ENCODE peak calls at places on chromosome 11, in six cellular contexts. C, D, M, B, L and R are unnamed samples. For H3K4me1 and H3K27me3, the result is how much of the 10 kb centered on the place peaks cover.

GRCh38 chr11:128714881-128715280 is 21.0 kb downstream of the FLI1 start:
- DNase-seq in C (peak), D (no peak), M (no peak), B (no peak), L (no peak), R (no peak)

GRCh38 chr11:8328848-8329330 is 65.2 kb upstream of the LMO1 start:
- DNase-seq in C (peak), D (peak), M (peak), B (peak), L (peak), R (peak)

GRCh38 chr11:130859896-130860295 is 56.4 kb downstream of the SNX19 start:
- DNase-seq in C (no peak), D (no peak), M (no peak), B (no peak), L (no peak), R (no peak)

GRCh38 chr11:73129198-73129597 is 12.9 kb downstream of the FCHSD2 start:
- DNase-seq in C (no peak), D (no peak), M (no peak), B (no peak), L (no peak), R (no peak)

GRCh38 chr11:14972581-14973490 is 685 bp upstream of the CALCA start:
- DNase-seq in C (no peak), D (no peak), M (peak), B (no peak), L (no peak), R (no peak)

GRCh38 chr11:86553322-86553721 is 119.1 kb downstream of the ME3 start:
- DNase-seq in C (no peak), D (no peak), M (no peak), B (no peak), L (no peak), R (no peak)

GRCh38 chr11:108221401-108221800 is 1.0 kb downstream of the NPAT start:
- DNase-seq in C (no peak), D (no peak), M (peak), B (no peak), L (no peak), R (no peak)

GRCh38 chr11:106152013-106152412 is 74.6 kb downstream of the AASDHPPT start:
- DNase-seq in C (no peak), D (no peak), M (peak), B (no peak), L (peak), R (no peak)

GRCh38 chr11:94017446-94017845 is 3.7 kb upstream of the HEPHL1 start:
- DNase-seq in C (no peak), D (no peak), M (no peak), B (no peak), L (no peak), R (no peak)

GRCh38 chr11:16184588-16184987 is 171.8 kb downstream of the SOX6 start:
- DNase-seq in C (peak), D (no peak), M (no peak), B (no peak), L (no peak), R (no peak)

GRCh38 chr11:115391598-115391997 is 112.6 kb downstream of the CADM1 start:
- DNase-seq in C (no peak), D (no peak), M (peak), B (no peak), L (no peak), R (no peak)

GRCh38 chr11:95592455-95592854 is 197.1 kb downstream of the FAM76B start:
- DNase-seq in C (no peak), D (peak), M (peak), B (no peak), L (no peak), R (no peak)

GRCh38 chr11:10628506-10629236 is 60.2 kb upstream of the LYVE1 start:
- DNase-seq in C (no peak), D (no peak), M (no peak), B (no peak), L (no peak), R (peak)

GRCh38 chr11:47912843-47913437 is 64.8 kb upstream of the NUP160 start:
- DNase-seq in C (no peak), D (no peak), M (no peak), B (no peak), L (no peak), R (no peak)

GRCh38 chr11:102396708-102397563 is 49.9 kb downstream of the BIRC2 start:
- DNase-seq in C (no peak), D (no peak), M (no peak), B (no peak), L (no peak), R (no peak)

GRCh38 chr11:29914203-29914930 is 102.5 kb downstream of the KCNA4 start:
- DNase-seq in C (no peak), D (no peak), M (no peak), B (no peak), L (no peak), R (no peak)

GRCh38 chr11:2898366-2899079 is 12.9 kb upstream of the CDKN1C start:
- DNase-seq in C (no peak), D (peak), M (no peak), B (no peak), L (no peak), R (peak)

GRCh38 chr11:15707971-15708370 is 593.2 kb downstream of the INSC start:
- DNase-seq in C (peak), D (peak), M (peak), B (no peak), L (peak), R (no peak)

GRCh38 chr11:1153951-1154487 is 3.7 kb upstream of the MUC5AC start:
- DNase-seq in C (peak), D (no peak), M (no peak), B (no peak), L (no peak), R (peak)

GRCh38 chr11:3043315-3043871 is 13.8 kb downstream of the CARS1 start:
- DNase-seq in C (peak), D (peak), M (no peak), B (no peak), L (no peak), R (no peak)

GRCh38 chr11:125378596-125378995 is 117.5 kb downstream of the FEZ1 start:
- DNase-seq in C (no peak), D (no peak), M (no peak), B (no peak), L (no peak), R (no peak)

GRCh38 chr11:107563702-107564101 is 1.8 kb downstream of the ALKBH8 start:
- DNase-seq in C (no peak), D (no peak), M (peak), B (no peak), L (no peak), R (no peak)

GRCh38 chr11:85318573-85318972 is 308.6 kb downstream of the DLG2 start:
- DNase-seq in C (no peak), D (no peak), M (no peak), B (no peak), L (no peak), R (no peak)

GRCh38 chr11:35151241-35151640 is 12.3 kb downstream of the CD44 start:
- DNase-seq in C (no peak), D (no peak), M (no peak), B (no peak), L (no peak), R (no peak)

GRCh38 chr11:36381005-36381350 is 84.9 kb downstream of the PRR5L start:
- DNase-seq in C (no peak), D (no peak), M (no peak), B (no peak), L (no peak), R (no peak)

GRCh38 chr11:33311680-33312079 is 54.5 kb downstream of the HIPK3 start:
- DNase-seq in C (no peak), D (no peak), M (no peak), B (no peak), L (no peak), R (no peak)

GRCh38 chr11:63670738-63671321 is 346 bp downstream of the ATL3 start:
- DNase-seq in C (peak), D (peak), M (peak), B (no peak), L (peak), R (peak)

GRCh38 chr11:69918938-69919650 is 99.9 kb upstream of the FGF3 start:
- DNase-seq in C (peak), D (peak), M (peak), B (peak), L (peak), R (peak)

GRCh38 chr11:26753738-26754504 is 32.1 kb upstream of the SLC5A12 start:
- DNase-seq in C (peak), D (no peak), M (peak), B (no peak), L (peak), R (no peak)

GRCh38 chr11:94139421-94139820 is 10.8 kb downstream of the PANX1 start:
- DNase-seq in C (no peak), D (no peak), M (peak), B (no peak), L (no peak), R (no peak)

GRCh38 chr11:61280883-61281580 is 14.1 kb downstream of the VWCE start:
- DNase-seq in C (no peak), D (no peak), M (no peak), B (no peak), L (no peak), R (no peak)

GRCh38 chr11:81030186-81030585 is 1589.4 kb upstream of the TENM4 start:
- DNase-seq in C (no peak), D (no peak), M (no peak), B (no peak), L (no peak), R (no peak)

GRCh38 chr11:130121430-130121978 is 38.1 kb upstream of the ST14 start:
- DNase-seq in C (no peak), D (no peak), M (no peak), B (no peak), L (no peak), R (no peak)

GRCh38 chr11:126884192-126884973 is 116.2 kb downstream of the KIRREL3 start:
- DNase-seq in C (no peak), D (no peak), M (no peak), B (no peak), L (no peak), R (no peak)

GRCh38 chr11:67195971-67196418 is 70.3 kb upstream of the GRK2 start:
- DNase-seq in C (no peak), D (no peak), M (peak), B (no peak), L (no peak), R (no peak)

GRCh38 chr11:15577519-15577918 is 462.8 kb downstream of the INSC start:
- DNase-seq in C (no peak), D (no peak), M (no peak), B (no peak), L (no peak), R (no peak)

GRCh38 chr11:8373519-8374432 is 110.1 kb upstream of the LMO1 start:
- DNase-seq in C (peak), D (no peak), M (no peak), B (no peak), L (no peak), R (peak)

GRCh38 chr11:34068098-34068497 is 16.6 kb downstream of the CAPRIN1 start:
- DNase-seq in C (no peak), D (no peak), M (no peak), B (no peak), L (no peak), R (no peak)

GRCh38 chr11:18768472-18768901 is 23.1 kb downstream of the PTPN5 start:
- DNase-seq in C (no peak), D (no peak), M (no peak), B (no peak), L (no peak), R (no peak)

GRCh38 chr11:112439614-112440013 is 179.0 kb upstream of the PLET1 start:
- DNase-seq in C (no peak), D (no peak), M (no peak), B (no peak), L (no peak), R (no peak)

GRCh38 chr11:112437096-112437495 is 176.4 kb upstream of the PLET1 start:
- DNase-seq in C (no peak), D (no peak), M (peak), B (no peak), L (no peak), R (no peak)

DNA sequence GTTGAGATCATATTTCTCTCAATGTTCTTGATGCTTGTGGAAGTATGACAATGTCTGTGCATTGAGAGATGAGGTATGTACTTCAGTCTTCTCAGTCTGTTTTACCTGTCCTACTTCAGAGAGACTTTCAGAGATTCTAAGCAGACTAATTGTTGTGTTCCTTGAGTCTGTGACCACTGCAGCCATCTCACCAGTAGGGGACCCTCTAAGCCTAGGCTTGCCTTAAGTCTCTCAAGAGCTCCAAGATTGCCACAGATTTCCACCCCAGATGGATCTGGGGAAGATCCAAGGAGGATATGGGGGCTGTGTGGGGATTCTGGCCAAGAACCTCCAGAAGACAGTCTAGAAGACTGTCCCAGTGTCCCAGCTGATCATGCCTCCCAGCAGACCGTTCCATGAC is 179.9 kb upstream of the PLET1 start:
- DNase-seq in C (no peak), D (no peak), M (peak), B (peak), L (no peak), R (no peak)
- TF ChIP-seq CTCF in C (no peak), D (no peak), M (peak), B (peak), L (no peak), R (no peak)

GRCh38 chr11:74695705-74696280 is 35.4 kb downstream of the CHRDL2 start:
- DNase-seq in C (no peak), D (no peak), M (peak), B (no peak), L (no peak), R (no peak)

GRCh38 chr11:74696932-74697687 is 34.1 kb downstream of the CHRDL2 start:
- DNase-seq in C (peak), D (peak), M (peak), B (no peak), L (peak), R (peak)

GRCh38 chr11:74694536-74694935 is 36.7 kb downstream of the CHRDL2 start:
- DNase-seq in C (no peak), D (no peak), M (no peak), B (no peak), L (no peak), R (no peak)

GRCh38 chr11:74697722-74698121 is 33.5 kb downstream of the CHRDL2 start:
- DNase-seq in C (no peak), D (no peak), M (no peak), B (no peak), L (no peak), R (no peak)

GRCh38 chr11:74696488-74696887 is 34.7 kb downstream of the CHRDL2 start:
- DNase-seq in C (no peak), D (no peak), M (no peak), B (no peak), L (no peak), R (no peak)
- H3K4me1 ChIP-seq in C (under half), D (under half), M (under half), B (under half), L (under half), R (under half)

DNA sequence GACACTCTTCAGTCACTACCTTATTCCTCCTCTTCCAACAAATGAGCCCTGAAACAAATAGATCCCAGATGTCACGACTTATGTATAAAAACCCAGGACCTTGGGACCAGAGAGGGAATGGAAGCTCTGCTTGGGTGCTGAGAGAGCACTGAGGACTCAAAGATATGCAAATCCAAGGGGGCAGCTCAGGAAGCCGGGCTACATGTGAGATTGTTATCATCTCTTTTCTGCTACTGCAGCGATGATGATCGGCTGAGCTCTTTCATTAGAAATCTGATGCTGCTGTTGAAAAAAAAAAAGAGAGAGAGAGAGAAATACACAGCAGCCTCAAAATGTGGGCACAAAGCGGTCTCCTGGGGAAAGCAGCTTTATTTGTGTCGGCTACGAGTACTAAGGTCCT is 120.3 kb downstream of the TRIM29 start:
- DNase-seq in C (no peak), D (no peak), M (no peak), B (no peak), L (no peak), R (no peak)
- H3K27me3 ChIP-seq in C (under half), D (half or more), M (under half), B (under half), L (under half), R (under half)

GRCh38 chr11:77547047-77547836 is 42.5 kb upstream of the AQP11 start:
- DNase-seq in C (no peak), D (no peak), M (no peak), B (no peak), L (no peak), R (no peak)

GRCh38 chr11:77548552-77549439 is 41.0 kb upstream of the AQP11 start:
- DNase-seq in C (no peak), D (no peak), M (no peak), B (no peak), L (no peak), R (no peak)

GRCh38 chr11:77542296-77542695 is 47.5 kb upstream of the AQP11 start:
- DNase-seq in C (no peak), D (no peak), M (no peak), B (no peak), L (no peak), R (no peak)

GRCh38 chr11:77547863-77548551 is 41.7 kb upstream of the AQP11 start:
- DNase-seq in C (peak), D (no peak), M (peak), B (peak), L (peak), R (no peak)
- TF ChIP-seq CTCF in C (peak), D (peak), M (peak), B (peak), L (peak), R (peak)

GRCh38 chr11:65854871-65855837 is 2.8 kb downstream of the CFL1 start:
- DNase-seq in C (no peak), D (no peak), M (no peak), B (no peak), L (no peak), R (peak)
- H3K4me1 ChIP-seq in C (under half), D (half or more), M (under half), B (under half), L (under half), R (under half)

DNA sequence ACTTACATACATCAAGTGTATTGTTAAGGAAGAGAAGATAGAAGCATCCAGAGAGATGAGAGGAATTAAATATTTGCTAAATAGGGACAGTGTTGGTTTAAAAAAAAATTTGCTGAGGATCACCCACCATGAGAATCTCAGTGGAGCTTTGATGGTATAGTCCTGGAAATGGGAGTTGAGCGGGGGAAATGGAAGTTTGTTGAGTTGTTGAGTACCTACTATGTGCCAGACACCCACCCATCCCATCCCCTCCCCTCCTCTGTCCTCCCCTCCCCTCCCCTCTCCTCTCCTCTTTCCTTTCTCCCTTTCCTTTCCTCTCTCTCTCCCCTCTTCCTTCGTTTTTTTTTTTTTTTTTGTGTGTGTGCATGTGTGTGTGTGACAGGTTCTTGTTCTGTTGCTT is 4.7 kb upstream of the MFRP start:
- DNase-seq in C (no peak), D (no peak), M (no peak), B (no peak), L (no peak), R (no peak)
- H3K27me3 ChIP-seq in C (under half), D (under half), M (under half), B (under half), L (under half), R (under half)

DNA sequence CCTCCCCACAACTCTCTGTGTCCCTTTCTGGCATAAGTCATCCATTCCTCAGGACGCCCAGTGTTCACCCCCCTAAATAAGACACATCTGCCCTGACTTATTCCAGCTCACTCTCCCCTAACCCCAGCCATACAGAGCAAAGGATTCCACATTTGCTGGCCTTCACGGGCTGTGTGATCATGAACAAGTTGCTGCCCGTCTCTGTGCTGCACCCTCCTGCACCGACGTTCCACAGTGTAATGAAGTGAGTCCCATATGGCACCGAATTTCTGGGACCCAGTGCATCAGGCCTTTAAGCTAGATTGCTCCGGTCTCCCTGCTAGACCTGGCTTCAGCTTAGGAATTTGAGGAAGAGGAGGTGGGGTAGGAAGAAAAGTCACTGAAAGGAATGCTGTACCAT is 22.4 kb upstream of the LRRC32 start:
- DNase-seq in C (no peak), D (no peak), M (no peak), B (no peak), L (no peak), R (no peak)
- TF ChIP-seq CTCF in C (no peak), D (no peak), M (no peak), B (no peak), L (no peak), R (no peak)

DNA sequence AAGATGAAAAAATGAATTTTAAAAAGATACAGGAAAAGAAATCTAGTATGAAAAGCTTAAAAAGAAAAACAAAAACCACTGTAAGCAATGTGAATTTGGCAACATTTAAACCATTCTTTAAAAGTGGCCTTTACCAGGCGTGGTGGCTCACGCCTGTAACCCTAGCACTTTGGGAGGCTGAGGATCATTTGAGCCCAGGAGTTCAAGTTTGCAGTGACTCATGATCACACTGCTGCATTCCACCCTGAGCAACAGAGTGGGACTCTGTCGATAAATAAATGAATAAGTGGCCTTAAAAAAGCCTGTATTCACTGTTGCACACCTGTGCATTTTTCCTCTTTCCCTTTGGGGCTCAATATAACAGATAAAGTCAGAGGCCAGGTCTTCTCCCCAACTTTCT is 69.2 kb downstream of the RAB30 start:
- DNase-seq in C (no peak), D (no peak), M (no peak), B (no peak), L (no peak), R (no peak)
- H3K4me1 ChIP-seq in C (under half), D (half or more), M (under half), B (under half), L (under half), R (under half)

GRCh38 chr11:68685656-68686380 is 1.5 kb downstream of the GAL start:
- DNase-seq in C (peak), D (no peak), M (no peak), B (no peak), L (no peak), R (peak)
- H3K27me3 ChIP-seq in C (under half), D (half or more), M (under half), B (under half), L (under half), R (under half)